ENCODE peak calls at places on chromosomes 6 and 20, in ten cellular contexts. K, H, F, V, O, C, A, M, N and R are unnamed samples.

GRCh38 chr20:543369-544152 is at the start of gene CSNK2A1:
- DNase-seq in K (peak; percentile 89), H (peak; percentile 98), F (peak; percentile 92), V (peak; percentile 96), O (peak; percentile 96), C (peak; percentile 85), A (peak; percentile 89), M (peak; percentile 97), N (peak; percentile 97), R (peak; percentile 95)

GRCh38 chr6:118859517-118860064 is 34.4 kb upstream of the ASF1A start:
- DNase-seq in K (no peak), H (no peak), F (no peak), V (no peak), O (no peak), C (no peak), A (no peak), M (no peak), N (no peak), R (no peak)

GRCh38 chr6:4610256-4610655 is 165.9 kb upstream of the CDYL start:
- DNase-seq in K (no peak), H (no peak), F (no peak), V (peak; percentile 26), O (peak; percentile 75), C (no peak), A (no peak), M (peak; percentile 92), N (peak; percentile 87), R (no peak)

GRCh38 chr6:111871207-111871606 is 2.0 kb downstream of the FYN start:
- DNase-seq in K (no peak), H (no peak), F (no peak), V (no peak), O (no peak), C (no peak), A (no peak), M (no peak), N (peak; percentile 45), R (no peak)

GRCh38 chr6:162728177-162728571 is 400 bp downstream of the PACRG start:
- DNase-seq in K (no peak), H (no peak), F (no peak), V (no peak), O (no peak), C (no peak), A (no peak), M (no peak), N (no peak), R (no peak)

GRCh38 chr6:14270925-14271791 is 153.6 kb downstream of the CD83 start:
- DNase-seq in K (peak; percentile 99), H (peak; percentile 39), F (no peak), V (peak; percentile 58), O (peak; percentile 74), C (peak; percentile 53), A (peak; percentile 46), M (no peak), N (no peak), R (peak; percentile 54)

GRCh38 chr6:158048589-158048988 is 66.9 kb downstream of the SYNJ2 start:
- DNase-seq in K (no peak), H (no peak), F (no peak), V (no peak), O (peak; percentile 46), C (no peak), A (no peak), M (no peak), N (no peak), R (no peak)

GRCh38 chr20:11144114-11144513 is 470.3 kb upstream of the JAG1 start:
- DNase-seq in K (no peak), H (no peak), F (no peak), V (no peak), O (no peak), C (no peak), A (no peak), M (peak; percentile 72), N (peak; percentile 29), R (no peak)

GRCh38 chr20:45345104-45345936 is 2.9 kb downstream of the SDC4 start:
- DNase-seq in K (no peak), H (no peak), F (peak; percentile 80), V (peak; percentile 78), O (no peak), C (no peak), A (no peak), M (no peak), N (no peak), R (peak; percentile 82)

GRCh38 chr20:24701668-24702067 is 232.2 kb downstream of the SYNDIG1 start:
- DNase-seq in K (no peak), H (peak; percentile 64), F (no peak), V (no peak), O (no peak), C (no peak), A (no peak), M (no peak), N (no peak), R (no peak)

GRCh38 chr6:16757332-16757731 is 3.9 kb downstream of the ATXN1 start:
- DNase-seq in K (no peak), H (no peak), F (no peak), V (no peak), O (no peak), C (no peak), A (no peak), M (no peak), N (no peak), R (no peak)

GRCh38 chr6:16759646-16760535 is 1.4 kb downstream of the ATXN1 start:
- DNase-seq in K (no peak), H (peak; percentile 98), F (peak; percentile 92), V (peak; percentile 92), O (peak; percentile 96), C (peak; percentile 64), A (no peak), M (peak; percentile 97), N (peak; percentile 88), R (peak; percentile 91)

GRCh38 chr6:16759181-16759645 is 2.0 kb downstream of the ATXN1 start:
- DNase-seq in K (no peak), H (no peak), F (no peak), V (no peak), O (no peak), C (no peak), A (no peak), M (no peak), N (no peak), R (no peak)

GRCh38 chr6:16756660-16757270 is 4.5 kb downstream of the ATXN1 start:
- DNase-seq in K (no peak), H (no peak), F (no peak), V (no peak), O (no peak), C (no peak), A (no peak), M (no peak), N (no peak), R (no peak)

DNA sequence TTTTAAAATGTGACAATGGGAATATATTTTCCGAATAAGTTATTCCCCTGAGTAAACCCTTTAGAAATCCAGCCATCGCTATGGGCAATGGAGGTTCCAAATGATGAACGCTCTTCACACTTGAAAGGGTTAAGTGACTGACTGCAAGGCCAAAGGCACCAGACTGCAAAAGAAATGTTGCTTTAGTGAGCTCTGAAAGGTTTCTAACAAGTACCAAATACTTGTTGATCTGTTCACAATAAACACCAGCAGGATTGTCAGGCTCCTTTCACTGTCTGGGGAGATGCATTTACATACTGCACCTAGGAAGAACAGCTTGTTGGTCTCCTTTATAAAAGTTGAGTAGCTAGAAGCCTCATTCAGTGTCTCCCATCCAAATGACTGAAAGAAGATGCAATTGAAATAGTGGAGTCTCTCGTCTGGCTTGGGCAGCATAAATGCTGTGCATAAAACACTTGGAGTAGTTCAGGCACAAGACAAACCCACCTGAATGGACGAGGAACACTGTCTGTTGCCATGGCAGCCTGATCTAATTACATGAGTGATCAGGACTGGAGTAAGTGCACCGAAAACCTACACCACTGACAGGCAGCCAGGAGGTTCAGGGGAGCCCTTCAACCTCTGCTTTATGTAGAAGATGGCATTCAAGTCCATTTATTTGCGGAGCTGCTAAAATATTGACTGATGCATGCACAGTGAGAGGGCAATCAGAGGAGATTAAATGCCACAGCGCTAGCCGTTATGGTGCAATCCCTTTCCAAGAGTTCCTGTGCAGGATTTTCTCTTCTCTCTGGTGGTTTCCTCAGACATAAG is 2.9 kb downstream of the ATXN1 start:
- DNase-seq in K (no peak), H (no peak), F (no peak), V (no peak), O (no peak), C (no peak), A (no peak), M (no peak), N (no peak), R (no peak)
- TF ChIP-seq POLR2AphosphoS5 in K (no peak), H (no peak), F (no peak), V (no peak), O (no peak), C (no peak), A (no peak), M (no peak), N (no peak), R (no peak)

DNA sequence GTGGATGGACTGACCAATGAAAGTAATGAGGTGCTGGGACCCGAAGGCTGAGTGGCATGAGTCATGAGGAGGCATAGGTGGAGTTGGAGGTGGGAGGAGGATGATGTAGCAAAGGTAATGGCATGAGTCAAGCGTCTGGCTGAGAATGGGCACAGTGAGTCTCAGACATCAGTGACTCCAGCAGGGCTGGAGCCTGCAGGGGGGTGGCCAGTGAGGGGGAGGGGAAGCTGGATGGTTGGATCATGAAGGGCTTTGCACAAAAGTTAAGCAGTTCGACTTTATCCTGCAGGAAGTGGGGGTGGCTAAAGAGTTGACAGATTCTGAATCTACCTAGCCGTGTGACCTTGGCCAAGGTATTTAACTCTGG is 99.0 kb upstream of the IYD start:
- DNase-seq in K (peak; percentile 90), H (no peak), F (no peak), V (no peak), O (no peak), C (peak; percentile 81), A (no peak), M (no peak), N (no peak), R (no peak)
- H3K27ac ChIP-seq in K (peak overlapping the region; percentile 23), H (no peak overlapping the region), F (no peak overlapping the region), V (no peak overlapping the region), O (peak overlapping the region; percentile 2), C (peak overlapping the region; percentile 93), A (no peak overlapping the region), M (no peak overlapping the region), N (no peak overlapping the region), R (no peak overlapping the region)

DNA sequence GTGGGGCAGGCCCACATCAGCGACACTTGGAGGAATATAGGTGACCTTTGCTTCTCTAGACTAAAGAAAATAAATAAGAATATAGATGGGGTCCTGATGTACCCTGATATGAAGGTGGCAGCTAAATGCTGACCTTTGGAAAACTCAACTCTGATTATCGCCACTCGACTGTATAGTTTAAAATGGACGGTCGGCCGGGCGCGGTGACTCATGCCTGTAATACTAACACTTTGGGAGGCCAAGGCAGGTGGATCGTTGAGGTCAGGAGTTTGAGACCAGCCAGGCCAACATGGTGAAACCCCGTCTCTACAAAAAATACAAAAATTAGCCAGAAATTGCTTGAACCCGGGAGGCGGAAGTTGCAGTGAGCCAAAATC is 151.8 kb downstream of the ZMYND8 start:
- DNase-seq in K (peak; percentile 28), H (no peak), F (no peak), V (no peak), O (no peak), C (no peak), A (no peak), M (no peak), N (no peak), R (no peak)
- TF ChIP-seq POLR2AphosphoS5 in K (no peak), H (no peak), F (no peak), V (no peak), O (no peak), C (no peak), A (no peak), M (no peak), N (no peak), R (no peak)

DNA sequence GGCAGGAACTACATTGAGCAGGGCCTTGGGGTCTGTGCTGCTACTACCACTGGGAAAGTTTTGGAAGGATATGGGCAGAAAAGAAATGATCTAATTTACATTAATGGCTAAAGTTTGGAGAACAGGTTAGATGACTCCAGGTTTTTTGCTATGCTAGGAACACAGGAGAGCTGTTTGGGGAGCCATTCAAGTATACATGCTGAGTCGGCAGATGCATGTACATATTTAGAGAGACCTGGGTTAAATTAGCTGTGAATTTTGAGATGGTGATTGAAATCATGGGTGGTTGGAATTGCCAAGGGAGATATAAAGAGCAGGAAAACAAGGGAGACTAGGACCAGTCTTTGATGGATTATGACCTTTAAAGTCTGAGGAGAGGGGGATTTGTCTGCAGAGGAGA is 113.1 kb upstream of the BACH2 start:
- DNase-seq in K (no peak), H (no peak), F (no peak), V (no peak), O (no peak), C (no peak), A (no peak), M (no peak), N (no peak), R (no peak)
- H3K27ac ChIP-seq in K (no peak overlapping the region), H (no peak overlapping the region), F (no peak overlapping the region), V (no peak overlapping the region), O (no peak overlapping the region), C (no peak overlapping the region), A (no peak overlapping the region), M (no peak overlapping the region), N (no peak overlapping the region), R (no peak overlapping the region)